ENCODE peak calls at places on chromosomes 13 and 19, in eight cellular contexts. One of them, this sample, is unnamed.

GRCh38 chr13:29513981-29514719 is 81.3 kb downstream of the SLC7A1 start:
- DNase-seq in CD8-positive, alpha-beta memory T cell: no peak
- DNase-seq in memory B cell: no peak
- DNase-seq in H9: no peak
- DNase-seq in neuronal stem cell: no peak
- DNase-seq in AG09319: no peak
- DNase-seq in NCI-H1436: no peak
- DNase-seq in T-cell: no peak
- DNase-seq in this sample: no peak

GRCh38 chr13:55007681-55008080 is 1979.1 kb downstream of the OLFM4 start:
- DNase-seq in CD8-positive, alpha-beta memory T cell: no peak
- DNase-seq in T-cell: no peak
- DNase-seq in AG09319: no peak
- DNase-seq in H9: no peak
- DNase-seq in neuronal stem cell: no peak
- DNase-seq in NCI-H1436: no peak
- DNase-seq in memory B cell: no peak
- DNase-seq in this sample: no peak

GRCh38 chr19:11995174-11995573 is 30.3 kb downstream of the ZNF763 start:
- DNase-seq in memory B cell: no peak
- DNase-seq in H9: no peak
- DNase-seq in neuronal stem cell: no peak
- DNase-seq in NCI-H1436: no peak
- DNase-seq in CD8-positive, alpha-beta memory T cell: no peak
- DNase-seq in AG09319: no peak
- DNase-seq in T-cell: no peak
- DNase-seq in this sample: no peak

GRCh38 chr13:111531505-111531904 is 211.1 kb downstream of the TEX29 start:
- DNase-seq in NCI-H1436: no peak
- DNase-seq in T-cell: no peak
- DNase-seq in CD8-positive, alpha-beta memory T cell: no peak
- DNase-seq in memory B cell: no peak
- DNase-seq in neuronal stem cell: no peak
- DNase-seq in AG09319: no peak
- DNase-seq in H9: no peak
- DNase-seq in this sample: no peak

GRCh38 chr13:98254541-98254940 is 77.5 kb upstream of the RNF113B start:
- DNase-seq in T-cell: no peak
- DNase-seq in NCI-H1436: no peak
- DNase-seq in CD8-positive, alpha-beta memory T cell: no peak
- DNase-seq in neuronal stem cell: no peak
- DNase-seq in memory B cell: no peak
- DNase-seq in H9: no peak
- DNase-seq in AG09319: peak
- DNase-seq in this sample: no peak

GRCh38 chr13:18947376-18947977 is 234.1 kb downstream of the TUBA3C start:
- DNase-seq in memory B cell: no peak
- DNase-seq in CD8-positive, alpha-beta memory T cell: no peak
- DNase-seq in NCI-H1436: no peak
- DNase-seq in AG09319: no peak
- DNase-seq in T-cell: no peak
- DNase-seq in H9: no peak
- DNase-seq in neuronal stem cell: no peak
- DNase-seq in this sample: no peak

GRCh38 chr13:21980049-21980448 is 309.2 kb downstream of the FGF9 start:
- DNase-seq in neuronal stem cell: no peak
- DNase-seq in AG09319: no peak
- DNase-seq in memory B cell: no peak
- DNase-seq in NCI-H1436: no peak
- DNase-seq in CD8-positive, alpha-beta memory T cell: no peak
- DNase-seq in H9: no peak
- DNase-seq in T-cell: no peak
- DNase-seq in this sample: no peak

GRCh38 chr13:112322562-112322961 is 53.6 kb upstream of the SPACA7 start:
- DNase-seq in AG09319: no peak
- DNase-seq in neuronal stem cell: no peak
- DNase-seq in T-cell: no peak
- DNase-seq in NCI-H1436: no peak
- DNase-seq in H9: no peak
- DNase-seq in CD8-positive, alpha-beta memory T cell: no peak
- DNase-seq in memory B cell: no peak
- DNase-seq in this sample: no peak

GRCh38 chr13:94761407-94761806 is 49.1 kb upstream of the SOX21 start:
- DNase-seq in CD8-positive, alpha-beta memory T cell: no peak
- DNase-seq in memory B cell: no peak
- DNase-seq in T-cell: no peak
- DNase-seq in neuronal stem cell: no peak
- DNase-seq in H9: peak
- DNase-seq in NCI-H1436: no peak
- DNase-seq in AG09319: no peak
- DNase-seq in this sample: no peak

GRCh38 chr19:15563325-15563794 is 51.7 kb upstream of the CYP4F8 start:
- DNase-seq in T-cell: no peak
- DNase-seq in neuronal stem cell: no peak
- DNase-seq in AG09319: no peak
- DNase-seq in H9: peak
- DNase-seq in CD8-positive, alpha-beta memory T cell: no peak
- DNase-seq in memory B cell: no peak
- DNase-seq in NCI-H1436: peak
- DNase-seq in this sample: no peak

GRCh38 chr19:14349426-14349825 is 31.8 kb upstream of the ADGRE5 start:
- DNase-seq in H9: no peak
- DNase-seq in memory B cell: no peak
- DNase-seq in T-cell: no peak
- DNase-seq in neuronal stem cell: no peak
- DNase-seq in NCI-H1436: no peak
- DNase-seq in CD8-positive, alpha-beta memory T cell: no peak
- DNase-seq in AG09319: no peak
- DNase-seq in this sample: no peak

GRCh38 chr19:31300406-31300805 is 48.8 kb downstream of the TSHZ3 start:
- DNase-seq in memory B cell: no peak
- DNase-seq in NCI-H1436: no peak
- DNase-seq in H9: no peak
- DNase-seq in AG09319: no peak
- DNase-seq in T-cell: no peak
- DNase-seq in neuronal stem cell: no peak
- DNase-seq in CD8-positive, alpha-beta memory T cell: no peak
- DNase-seq in this sample: no peak

GRCh38 chr13:114161028-114161556 is 18.0 kb upstream of the CFAP97D2 start:
- DNase-seq in NCI-H1436: no peak
- DNase-seq in AG09319: no peak
- DNase-seq in CD8-positive, alpha-beta memory T cell: no peak
- DNase-seq in memory B cell: no peak
- DNase-seq in T-cell: no peak
- DNase-seq in neuronal stem cell: no peak
- DNase-seq in H9: no peak
- DNase-seq in this sample: no peak

GRCh38 chr13:35475131-35475959 is 1.1 kb downstream of the MAB21L1 start:
- DNase-seq in CD8-positive, alpha-beta memory T cell: no peak
- DNase-seq in neuronal stem cell: peak
- DNase-seq in H9: peak
- DNase-seq in AG09319: peak
- DNase-seq in NCI-H1436: no peak
- DNase-seq in memory B cell: no peak
- DNase-seq in T-cell: no peak
- DNase-seq in this sample: no peak

GRCh38 chr19:31834070-31834469 is 484.8 kb upstream of the TSHZ3 start:
- DNase-seq in CD8-positive, alpha-beta memory T cell: no peak
- DNase-seq in T-cell: no peak
- DNase-seq in neuronal stem cell: no peak
- DNase-seq in H9: no peak
- DNase-seq in NCI-H1436: no peak
- DNase-seq in AG09319: no peak
- DNase-seq in memory B cell: no peak
- DNase-seq in this sample: no peak

GRCh38 chr13:95588721-95589120 is 36.2 kb downstream of the CLDN10 start:
- DNase-seq in T-cell: no peak
- DNase-seq in CD8-positive, alpha-beta memory T cell: no peak
- DNase-seq in AG09319: no peak
- DNase-seq in neuronal stem cell: no peak
- DNase-seq in NCI-H1436: no peak
- DNase-seq in memory B cell: no peak
- DNase-seq in H9: no peak
- DNase-seq in this sample: no peak

GRCh38 chr19:29489182-29489951 is 36.4 kb upstream of the VSTM2B start:
- DNase-seq in CD8-positive, alpha-beta memory T cell: no peak
- DNase-seq in AG09319: no peak
- DNase-seq in memory B cell: no peak
- DNase-seq in neuronal stem cell: no peak
- DNase-seq in T-cell: no peak
- DNase-seq in H9: no peak
- DNase-seq in NCI-H1436: no peak
- DNase-seq in this sample: no peak

GRCh38 chr13:110356362-110356761 is 49.3 kb downstream of the COL4A2 start:
- DNase-seq in memory B cell: no peak
- DNase-seq in neuronal stem cell: no peak
- DNase-seq in CD8-positive, alpha-beta memory T cell: no peak
- DNase-seq in T-cell: no peak
- DNase-seq in NCI-H1436: no peak
- DNase-seq in AG09319: no peak
- DNase-seq in H9: no peak
- DNase-seq in this sample: no peak

GRCh38 chr19:55257461-55258411 is 1.1 kb downstream of the PPP6R1 start:
- DNase-seq in T-cell: no peak
- DNase-seq in CD8-positive, alpha-beta memory T cell: no peak
- DNase-seq in neuronal stem cell: no peak
- DNase-seq in H9: no peak
- DNase-seq in memory B cell: no peak
- DNase-seq in AG09319: no peak
- DNase-seq in NCI-H1436: no peak
- DNase-seq in this sample: no peak

GRCh38 chr13:106038752-106039151 is 496.7 kb downstream of the EFNB2 start:
- DNase-seq in AG09319: no peak
- DNase-seq in CD8-positive, alpha-beta memory T cell: no peak
- DNase-seq in H9: no peak
- DNase-seq in memory B cell: no peak
- DNase-seq in neuronal stem cell: no peak
- DNase-seq in T-cell: no peak
- DNase-seq in NCI-H1436: no peak
- DNase-seq in this sample: no peak

GRCh38 chr19:7349961-7350711 is 1.4 kb downstream of the ARHGEF18 start:
- DNase-seq in NCI-H1436: no peak
- DNase-seq in CD8-positive, alpha-beta memory T cell: peak
- DNase-seq in H9: no peak
- DNase-seq in memory B cell: peak
- DNase-seq in neuronal stem cell: no peak
- DNase-seq in T-cell: peak
- DNase-seq in AG09319: no peak
- DNase-seq in this sample: no peak

GRCh38 chr19:3617463-3617862 is 9.1 kb downstream of the CACTIN start:
- DNase-seq in memory B cell: no peak
- DNase-seq in T-cell: peak
- DNase-seq in NCI-H1436: no peak
- DNase-seq in H9: peak
- DNase-seq in AG09319: no peak
- DNase-seq in CD8-positive, alpha-beta memory T cell: no peak
- DNase-seq in neuronal stem cell: no peak
- DNase-seq in this sample: no peak

GRCh38 chr19:41325947-41326706 is 16.2 kb downstream of the CCDC97 start:
- DNase-seq in CD8-positive, alpha-beta memory T cell: no peak
- DNase-seq in H9: no peak
- DNase-seq in T-cell: no peak
- DNase-seq in memory B cell: peak
- DNase-seq in AG09319: no peak
- DNase-seq in neuronal stem cell: no peak
- DNase-seq in NCI-H1436: no peak
- DNase-seq in this sample: no peak

GRCh38 chr19:3294080-3294850 is 69.8 kb downstream of the CELF5 start:
- DNase-seq in H9: no peak
- DNase-seq in neuronal stem cell: no peak
- DNase-seq in AG09319: no peak
- DNase-seq in NCI-H1436: no peak
- DNase-seq in T-cell: no peak
- DNase-seq in CD8-positive, alpha-beta memory T cell: no peak
- DNase-seq in memory B cell: no peak
- DNase-seq in this sample: no peak

GRCh38 chr19:47658431-47659383 is 49.8 kb downstream of the BICRA start:
- DNase-seq in memory B cell: no peak
- DNase-seq in H9: no peak
- DNase-seq in CD8-positive, alpha-beta memory T cell: no peak
- DNase-seq in T-cell: no peak
- DNase-seq in AG09319: no peak
- DNase-seq in neuronal stem cell: no peak
- DNase-seq in NCI-H1436: no peak
- DNase-seq in this sample: no peak

GRCh38 chr13:48437381-48437780 is 24.5 kb upstream of the LPAR6 start:
- DNase-seq in CD8-positive, alpha-beta memory T cell: no peak
- DNase-seq in T-cell: no peak
- DNase-seq in AG09319: no peak
- DNase-seq in H9: no peak
- DNase-seq in memory B cell: no peak
- DNase-seq in NCI-H1436: no peak
- DNase-seq in neuronal stem cell: no peak
- DNase-seq in this sample: no peak

GRCh38 chr19:42132030-42132628 is at the start of gene POU2F2:
- DNase-seq in NCI-H1436: no peak
- DNase-seq in CD8-positive, alpha-beta memory T cell: peak
- DNase-seq in AG09319: no peak
- DNase-seq in H9: peak
- DNase-seq in memory B cell: peak
- DNase-seq in neuronal stem cell: no peak
- DNase-seq in T-cell: peak
- DNase-seq in this sample: peak

GRCh38 chr13:50645092-50645491 is 198.4 kb downstream of the DLEU7 start:
- DNase-seq in CD8-positive, alpha-beta memory T cell: no peak
- DNase-seq in AG09319: no peak
- DNase-seq in H9: no peak
- DNase-seq in NCI-H1436: no peak
- DNase-seq in neuronal stem cell: no peak
- DNase-seq in T-cell: no peak
- DNase-seq in memory B cell: no peak
- DNase-seq in this sample: no peak

GRCh38 chr19:48683349-48683748 is 10.5 kb upstream of the NTN5 start:
- DNase-seq in H9: no peak
- DNase-seq in CD8-positive, alpha-beta memory T cell: no peak
- DNase-seq in NCI-H1436: no peak
- DNase-seq in memory B cell: no peak
- DNase-seq in AG09319: no peak
- DNase-seq in T-cell: peak
- DNase-seq in neuronal stem cell: no peak
- DNase-seq in this sample: no peak

GRCh38 chr13:23987331-23987730 is 90.0 kb upstream of the C1QTNF9B start:
- DNase-seq in memory B cell: no peak
- DNase-seq in H9: no peak
- DNase-seq in neuronal stem cell: no peak
- DNase-seq in CD8-positive, alpha-beta memory T cell: no peak
- DNase-seq in AG09319: peak
- DNase-seq in NCI-H1436: no peak
- DNase-seq in T-cell: no peak
- DNase-seq in this sample: no peak

GRCh38 chr19:14405758-14406644 is 13.1 kb downstream of the DDX39A start:
- DNase-seq in T-cell: peak
- DNase-seq in AG09319: peak
- DNase-seq in CD8-positive, alpha-beta memory T cell: peak
- DNase-seq in H9: peak
- DNase-seq in neuronal stem cell: peak
- DNase-seq in NCI-H1436: peak
- DNase-seq in memory B cell: peak
- DNase-seq in this sample: peak

GRCh38 chr19:35555301-35556005 is 8.0 kb downstream of the ATP4A start:
- DNase-seq in neuronal stem cell: peak
- DNase-seq in H9: peak
- DNase-seq in memory B cell: no peak
- DNase-seq in T-cell: no peak
- DNase-seq in AG09319: no peak
- DNase-seq in CD8-positive, alpha-beta memory T cell: no peak
- DNase-seq in NCI-H1436: no peak
- DNase-seq in this sample: no peak

GRCh38 chr19:3914199-3914598 is 18.7 kb upstream of the NMRK2 start:
- DNase-seq in neuronal stem cell: no peak
- DNase-seq in H9: no peak
- DNase-seq in memory B cell: no peak
- DNase-seq in CD8-positive, alpha-beta memory T cell: no peak
- DNase-seq in AG09319: no peak
- DNase-seq in T-cell: no peak
- DNase-seq in NCI-H1436: no peak
- DNase-seq in this sample: no peak

GRCh38 chr19:39641773-39642172 is 13.9 kb upstream of the LGALS16 start:
- DNase-seq in AG09319: no peak
- DNase-seq in T-cell: no peak
- DNase-seq in neuronal stem cell: no peak
- DNase-seq in H9: no peak
- DNase-seq in NCI-H1436: no peak
- DNase-seq in memory B cell: no peak
- DNase-seq in CD8-positive, alpha-beta memory T cell: no peak
- DNase-seq in this sample: no peak

This sample was measured in GM12892.